ENCODE peak calls at places on chromosomes 5 and 9, in nine cellular contexts. U, B, W, Q, F, G, R, M and D are unnamed samples.

GRCh38 chr5:1832511-1833250 is 31.5 kb downstream of the NDUFS6 start:
- DNase-seq in G (no peak), F (no peak), Q (no peak), B (no peak), R (no peak), U (no peak), M (peak; percentile 76), W (no peak), D (no peak)

GRCh38 chr5:157447246-157447645 is 12.8 kb upstream of the NIPAL4 start:
- DNase-seq in Q (peak; percentile 34), M (no peak), W (peak; percentile 10), U (peak; percentile 76), B (no peak), F (no peak), G (no peak), R (no peak), D (no peak)

GRCh38 chr9:123996731-123997421 is 14.7 kb upstream of the LHX2 start:
- DNase-seq in Q (no peak), U (peak; percentile 36), W (no peak), G (no peak), F (no peak), B (no peak), R (no peak), M (peak; percentile 83), D (no peak)

GRCh38 chr5:2289380-2289779 is 406.7 kb upstream of the IRX4 start:
- DNase-seq in G (no peak), R (no peak), M (no peak), B (no peak), Q (no peak), U (no peak), F (no peak), W (no peak), D (no peak)

GRCh38 chr5:180596115-180596667 is 4.9 kb upstream of the SCGB3A1 start:
- DNase-seq in M (peak; percentile 82), G (no peak), F (no peak), R (no peak), B (no peak), W (no peak), Q (peak; percentile 69), U (peak; percentile 24), D (no peak)

GRCh38 chr5:151179489-151179840 is 21.9 kb upstream of the ANXA6 start:
- DNase-seq in Q (no peak), U (no peak), M (peak; percentile 27), B (no peak), F (no peak), R (no peak), W (no peak), G (no peak), D (no peak)

GRCh38 chr5:6914336-6914735 is 201.1 kb downstream of the TENT4A start:
- DNase-seq in F (no peak), W (no peak), B (no peak), Q (no peak), M (no peak), G (no peak), R (no peak), U (no peak), D (no peak)

GRCh38 chr5:82174128-82174918 is 103.8 kb downstream of the RPS23 start:
- DNase-seq in W (peak; percentile 74), G (peak; percentile 73), F (peak; percentile 85), R (peak; percentile 32), U (peak; percentile 65), Q (peak; percentile 70), M (peak; percentile 89), B (peak; percentile 5), D (peak; percentile 50)

GRCh38 chr5:75021229-75021628 is 31.1 kb downstream of the GCNT4 start:
- DNase-seq in U (no peak), Q (peak; percentile 63), B (no peak), F (no peak), W (no peak), G (peak; percentile 56), R (no peak), M (no peak), D (peak; percentile 41)